ENCODE peak calls at places on chromosomes 6 and 20, in four cellular contexts. One of them, this sample, is unnamed.

GRCh38 chr6:38233161-38233791 is 406.5 kb downstream of the BTBD9 start:
- DNase-seq in sigmoid colon: no peak
- DNase-seq in endothelial cell of umbilical vein: peak; percentile 21
- DNase-seq in breast epithelium: no peak
- DNase-seq in this sample: no peak

GRCh38 chr20:44908987-44909871 is 631 bp upstream of the PABPC1L start:
- DNase-seq in endothelial cell of umbilical vein: no peak
- DNase-seq in breast epithelium: no peak
- DNase-seq in sigmoid colon: no peak
- DNase-seq in this sample: no peak

GRCh38 chr6:151807513-151808330 is at the start of gene ESR1:
- DNase-seq in breast epithelium: peak; percentile 90
- DNase-seq in endothelial cell of umbilical vein: peak; percentile 20
- DNase-seq in sigmoid colon: peak; percentile 66
- DNase-seq in this sample: peak; percentile 76

GRCh38 chr20:15220778-15221565 is 883.6 kb upstream of the FLRT3 start:
- DNase-seq in endothelial cell of umbilical vein: peak; percentile 31
- DNase-seq in breast epithelium: no peak
- DNase-seq in sigmoid colon: no peak
- DNase-seq in this sample: no peak

GRCh38 chr6:167214216-167214615 is 56.4 kb upstream of the GPR31 start:
- DNase-seq in breast epithelium: no peak
- DNase-seq in endothelial cell of umbilical vein: no peak
- DNase-seq in sigmoid colon: no peak
- DNase-seq in this sample: no peak

GRCh38 chr20:33709398-33709797 is 10.7 kb downstream of the PXMP4 start:
- DNase-seq in breast epithelium: no peak
- DNase-seq in sigmoid colon: no peak
- DNase-seq in endothelial cell of umbilical vein: no peak
- DNase-seq in this sample: no peak

GRCh38 chr20:51188941-51189340 is 166.0 kb upstream of the KCNG1 start:
- DNase-seq in breast epithelium: no peak
- DNase-seq in sigmoid colon: no peak
- DNase-seq in endothelial cell of umbilical vein: no peak
- DNase-seq in this sample: no peak

GRCh38 chr6:70337379-70338073 is 34.6 kb upstream of the COL9A1 start:
- DNase-seq in breast epithelium: no peak
- DNase-seq in sigmoid colon: no peak
- DNase-seq in endothelial cell of umbilical vein: no peak
- DNase-seq in this sample: no peak

GRCh38 chr20:36817496-36817895 is 43.9 kb upstream of the DSN1 start:
- DNase-seq in breast epithelium: no peak
- DNase-seq in endothelial cell of umbilical vein: no peak
- DNase-seq in sigmoid colon: no peak
- DNase-seq in this sample: no peak

GRCh38 chr6:39430968-39431523 is 108.5 kb upstream of the KCNK16 start:
- DNase-seq in breast epithelium: peak; percentile 62
- DNase-seq in sigmoid colon: peak; percentile 72
- DNase-seq in endothelial cell of umbilical vein: no peak
- DNase-seq in this sample: no peak

GRCh38 chr6:89050155-89050554 is 30.4 kb upstream of the PNRC1 start:
- DNase-seq in breast epithelium: peak; percentile 62
- DNase-seq in sigmoid colon: peak; percentile 87
- DNase-seq in endothelial cell of umbilical vein: no peak
- DNase-seq in this sample: no peak

GRCh38 chr6:25296217-25296905 is 17.2 kb downstream of the CARMIL1 start:
- DNase-seq in endothelial cell of umbilical vein: no peak
- DNase-seq in sigmoid colon: no peak
- DNase-seq in breast epithelium: no peak
- DNase-seq in this sample: no peak
- TF ChIP-seq POLR2AphosphoS5 in endothelial cell of umbilical vein: no peak
- TF ChIP-seq POLR2AphosphoS5 in sigmoid colon: no peak
- TF ChIP-seq POLR2AphosphoS5 in breast epithelium: no peak
- TF ChIP-seq POLR2AphosphoS5 in this sample: no peak

DNA sequence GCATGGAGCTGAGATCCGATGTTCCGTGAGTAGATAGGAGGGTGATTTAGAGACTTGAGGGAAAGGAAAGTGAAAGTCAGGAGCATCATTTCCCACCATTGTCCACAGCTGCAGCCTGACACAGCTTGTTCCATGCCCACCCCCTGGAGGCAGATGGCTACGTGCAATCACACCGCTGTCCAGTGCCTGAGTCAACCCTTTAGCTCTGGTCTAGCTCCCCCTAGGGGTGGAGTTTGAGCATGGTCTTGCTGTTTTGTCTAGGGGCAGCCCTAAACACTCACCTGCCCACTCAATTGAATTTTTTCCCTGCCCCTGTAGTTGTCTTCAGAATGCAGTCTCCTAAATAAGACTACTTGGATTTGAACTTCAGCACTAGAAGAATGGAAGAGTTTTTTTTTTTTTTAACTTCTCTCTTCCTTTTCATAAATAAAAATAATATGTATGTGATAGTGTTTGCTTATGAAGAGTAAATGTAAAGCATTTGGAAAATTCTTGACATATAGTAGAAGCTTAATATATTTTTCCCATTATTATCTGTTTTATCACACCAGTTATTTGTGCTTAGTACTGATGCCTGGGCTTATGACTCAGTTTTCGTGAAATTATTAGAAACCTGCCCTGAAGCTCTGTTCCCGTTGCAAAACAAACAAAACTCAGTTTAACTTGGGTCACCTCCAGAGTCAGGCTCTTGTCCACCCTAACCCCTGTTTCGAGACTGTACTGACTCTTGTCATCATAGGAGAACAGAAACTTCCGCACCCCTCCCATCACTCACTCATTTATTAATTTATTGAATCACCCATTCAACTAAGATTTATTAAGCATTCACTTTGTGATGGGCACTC is 814.8 kb downstream of the MAFB start:
- DNase-seq in breast epithelium: peak; percentile 53
- DNase-seq in sigmoid colon: peak; percentile 82
- DNase-seq in endothelial cell of umbilical vein: peak; percentile 90
- DNase-seq in this sample: peak; percentile 80
- TF ChIP-seq POLR2AphosphoS5 in breast epithelium: no peak
- TF ChIP-seq POLR2AphosphoS5 in sigmoid colon: no peak
- TF ChIP-seq POLR2AphosphoS5 in endothelial cell of umbilical vein: no peak
- TF ChIP-seq POLR2AphosphoS5 in this sample: peak; percentile 33

DNA sequence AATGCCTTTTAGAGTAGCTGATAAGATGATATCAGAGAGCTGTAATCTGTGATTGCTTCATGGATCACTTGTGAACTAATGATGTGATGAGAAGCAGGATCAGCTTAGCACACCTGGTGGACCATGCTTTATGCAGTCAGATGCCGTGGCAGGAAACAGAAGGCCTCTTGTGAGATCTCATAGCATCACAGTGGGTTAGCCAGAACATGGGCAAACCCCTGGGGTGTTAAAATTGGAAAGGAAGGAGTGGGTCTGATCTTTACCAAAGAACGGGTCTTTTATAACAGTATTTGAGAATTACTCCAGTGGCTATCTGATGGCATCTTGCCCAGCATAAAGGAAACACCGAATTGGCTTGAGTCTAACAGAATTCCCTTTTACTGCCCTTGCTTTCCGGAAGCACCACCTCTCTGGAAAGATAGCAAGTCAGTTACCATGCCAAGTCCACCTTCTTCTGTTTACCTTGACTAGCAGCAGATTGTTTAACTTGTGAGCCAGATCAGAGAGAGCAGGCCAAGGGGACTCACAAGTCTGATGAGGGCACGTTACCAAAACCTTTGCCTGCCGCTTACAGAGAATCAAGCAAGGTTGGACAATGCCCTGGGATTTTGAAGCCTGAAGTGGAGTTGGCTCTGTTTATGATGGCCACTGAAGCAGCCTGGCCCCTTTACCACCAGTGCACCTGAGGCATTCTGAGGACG is 20.9 kb upstream of the SRF start:
- DNase-seq in sigmoid colon: no peak
- DNase-seq in breast epithelium: no peak
- DNase-seq in endothelial cell of umbilical vein: peak; percentile 53
- DNase-seq in this sample: no peak
- TF ChIP-seq POLR2AphosphoS5 in sigmoid colon: no peak
- TF ChIP-seq POLR2AphosphoS5 in breast epithelium: no peak
- TF ChIP-seq POLR2AphosphoS5 in endothelial cell of umbilical vein: no peak
- TF ChIP-seq POLR2AphosphoS5 in this sample: no peak

GRCh38 chr20:63501818-63502670 is 3.2 kb upstream of the EEF1A2 start:
- DNase-seq in sigmoid colon: peak; percentile 56
- DNase-seq in endothelial cell of umbilical vein: no peak
- DNase-seq in breast epithelium: no peak
- DNase-seq in this sample: no peak
- TF ChIP-seq POLR2AphosphoS5 in sigmoid colon: no peak
- TF ChIP-seq POLR2AphosphoS5 in endothelial cell of umbilical vein: no peak
- TF ChIP-seq POLR2AphosphoS5 in breast epithelium: no peak
- TF ChIP-seq POLR2AphosphoS5 in this sample: no peak

GRCh38 chr6:57173886-57174510 is 1.9 kb downstream of the BAG2 start:
- DNase-seq in sigmoid colon: no peak
- DNase-seq in endothelial cell of umbilical vein: peak; percentile 27
- DNase-seq in breast epithelium: no peak
- DNase-seq in this sample: no peak
- TF ChIP-seq POLR2AphosphoS5 in sigmoid colon: peak; percentile 75
- TF ChIP-seq POLR2AphosphoS5 in endothelial cell of umbilical vein: no peak
- TF ChIP-seq POLR2AphosphoS5 in breast epithelium: no peak
- TF ChIP-seq POLR2AphosphoS5 in this sample: no peak

GRCh38 chr6:158646023-158646888 is 1.7 kb upstream of the DYNLT1 start:
- DNase-seq in breast epithelium: no peak
- DNase-seq in sigmoid colon: peak; percentile 42
- DNase-seq in endothelial cell of umbilical vein: no peak
- DNase-seq in this sample: no peak
- TF ChIP-seq POLR2AphosphoS5 in breast epithelium: no peak
- TF ChIP-seq POLR2AphosphoS5 in sigmoid colon: no peak
- TF ChIP-seq POLR2AphosphoS5 in endothelial cell of umbilical vein: no peak
- TF ChIP-seq POLR2AphosphoS5 in this sample: no peak

DNA sequence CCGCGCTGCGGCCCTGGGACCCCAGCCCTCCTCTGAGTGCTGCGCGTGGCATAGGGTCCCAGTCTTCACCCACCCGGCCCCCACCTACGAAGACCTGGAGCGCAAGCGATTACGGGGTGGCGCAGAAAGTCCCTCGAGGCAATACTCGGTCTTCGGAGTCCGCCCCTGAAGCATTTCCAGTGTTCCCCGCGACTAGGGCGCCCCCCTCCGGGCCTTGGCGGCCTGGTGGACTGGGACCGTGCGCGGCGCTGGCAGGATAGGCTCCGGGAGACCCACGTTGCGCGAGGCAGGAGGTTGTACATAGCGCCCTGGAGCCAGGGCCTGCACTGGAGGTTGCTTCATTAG is 640 bp upstream of the MAP3K5 start:
- DNase-seq in endothelial cell of umbilical vein: peak; percentile 89
- DNase-seq in sigmoid colon: peak; percentile 95
- DNase-seq in breast epithelium: peak; percentile 93
- DNase-seq in this sample: peak; percentile 99
- TF ChIP-seq POLR2AphosphoS5 in endothelial cell of umbilical vein: no peak
- TF ChIP-seq POLR2AphosphoS5 in sigmoid colon: no peak
- TF ChIP-seq POLR2AphosphoS5 in breast epithelium: no peak
- TF ChIP-seq POLR2AphosphoS5 in this sample: peak; percentile 87